ENCODE peak calls at places on chromosomes 5 and 9, in four cellular contexts. One of them, this sample, is unnamed.

GRCh38 chr9:134871941-134872340 is 8.7 kb upstream of the FCN2 start:
- DNase-seq in iris pigment epithelial cell: no peak
- DNase-seq in stimulated activated CD4-positive, alpha-beta T cell treated with anti-CD3 and anti-CD28 coated beads, TNF-alpha, amount 100 ng/mL, for 1 hour: no peak
- DNase-seq in Peyer's patch: no peak
- DNase-seq in this sample: no peak

GRCh38 chr5:154647760-154648143 is 107.4 kb upstream of the LARP1 start:
- DNase-seq in iris pigment epithelial cell: no peak
- DNase-seq in stimulated activated CD4-positive, alpha-beta T cell treated with anti-CD3 and anti-CD28 coated beads, TNF-alpha, amount 100 ng/mL, for 1 hour: no peak
- DNase-seq in Peyer's patch: no peak
- DNase-seq in this sample: no peak

GRCh38 chr5:131224387-131225191 is 39.3 kb upstream of the CDC42SE2 start:
- DNase-seq in iris pigment epithelial cell: peak; percentile 14
- DNase-seq in stimulated activated CD4-positive, alpha-beta T cell treated with anti-CD3 and anti-CD28 coated beads, TNF-alpha, amount 100 ng/mL, for 1 hour: no peak
- DNase-seq in Peyer's patch: peak; percentile 59
- DNase-seq in this sample: no peak

GRCh38 chr5:176818391-176819098 is 8.2 kb downstream of the UNC5A start:
- DNase-seq in iris pigment epithelial cell: no peak
- DNase-seq in stimulated activated CD4-positive, alpha-beta T cell treated with anti-CD3 and anti-CD28 coated beads, TNF-alpha, amount 100 ng/mL, for 1 hour: no peak
- DNase-seq in Peyer's patch: no peak
- DNase-seq in this sample: no peak

GRCh38 chr5:118506453-118506852 is 481.9 kb downstream of the DTWD2 start:
- DNase-seq in iris pigment epithelial cell: no peak
- DNase-seq in stimulated activated CD4-positive, alpha-beta T cell treated with anti-CD3 and anti-CD28 coated beads, TNF-alpha, amount 100 ng/mL, for 1 hour: no peak
- DNase-seq in Peyer's patch: no peak
- DNase-seq in this sample: no peak

GRCh38 chr5:151465476-151465875 is 18.1 kb downstream of the SLC36A1 start:
- DNase-seq in iris pigment epithelial cell: no peak
- DNase-seq in stimulated activated CD4-positive, alpha-beta T cell treated with anti-CD3 and anti-CD28 coated beads, TNF-alpha, amount 100 ng/mL, for 1 hour: no peak
- DNase-seq in Peyer's patch: no peak
- DNase-seq in this sample: no peak

GRCh38 chr5:172407861-172408260 is 46.5 kb downstream of the SH3PXD2B start:
- DNase-seq in iris pigment epithelial cell: peak; percentile 88
- DNase-seq in stimulated activated CD4-positive, alpha-beta T cell treated with anti-CD3 and anti-CD28 coated beads, TNF-alpha, amount 100 ng/mL, for 1 hour: no peak
- DNase-seq in Peyer's patch: no peak
- DNase-seq in this sample: no peak

GRCh38 chr5:112630246-112631009 is 107.3 kb upstream of the APC start:
- DNase-seq in iris pigment epithelial cell: no peak
- DNase-seq in stimulated activated CD4-positive, alpha-beta T cell treated with anti-CD3 and anti-CD28 coated beads, TNF-alpha, amount 100 ng/mL, for 1 hour: no peak
- DNase-seq in Peyer's patch: no peak
- DNase-seq in this sample: no peak

GRCh38 chr9:136409557-136410455 is 608 bp downstream of the ENTR1 start:
- DNase-seq in iris pigment epithelial cell: peak; percentile 58
- DNase-seq in stimulated activated CD4-positive, alpha-beta T cell treated with anti-CD3 and anti-CD28 coated beads, TNF-alpha, amount 100 ng/mL, for 1 hour: no peak
- DNase-seq in Peyer's patch: peak; percentile 47
- DNase-seq in this sample: no peak

GRCh38 chr9:114799441-114799840 is 6.4 kb downstream of the TNFSF15 start:
- DNase-seq in iris pigment epithelial cell: no peak
- DNase-seq in stimulated activated CD4-positive, alpha-beta T cell treated with anti-CD3 and anti-CD28 coated beads, TNF-alpha, amount 100 ng/mL, for 1 hour: no peak
- DNase-seq in Peyer's patch: no peak
- DNase-seq in this sample: no peak

GRCh38 chr5:17395106-17395505 is 102.9 kb upstream of the TAF11L2 start:
- DNase-seq in iris pigment epithelial cell: no peak
- DNase-seq in stimulated activated CD4-positive, alpha-beta T cell treated with anti-CD3 and anti-CD28 coated beads, TNF-alpha, amount 100 ng/mL, for 1 hour: no peak
- DNase-seq in Peyer's patch: no peak
- DNase-seq in this sample: no peak

GRCh38 chr9:21840647-21841046 is 38.2 kb downstream of the MTAP start:
- DNase-seq in iris pigment epithelial cell: no peak
- DNase-seq in stimulated activated CD4-positive, alpha-beta T cell treated with anti-CD3 and anti-CD28 coated beads, TNF-alpha, amount 100 ng/mL, for 1 hour: no peak
- DNase-seq in Peyer's patch: no peak
- DNase-seq in this sample: no peak

GRCh38 chr9:6781476-6781875 is 23.7 kb downstream of the KDM4C start:
- DNase-seq in iris pigment epithelial cell: no peak
- DNase-seq in stimulated activated CD4-positive, alpha-beta T cell treated with anti-CD3 and anti-CD28 coated beads, TNF-alpha, amount 100 ng/mL, for 1 hour: no peak
- DNase-seq in Peyer's patch: no peak
- DNase-seq in this sample: no peak

GRCh38 chr9:111621895-111622480 is 9.1 kb upstream of the DNAJC25 start:
- DNase-seq in iris pigment epithelial cell: peak; percentile 54
- DNase-seq in stimulated activated CD4-positive, alpha-beta T cell treated with anti-CD3 and anti-CD28 coated beads, TNF-alpha, amount 100 ng/mL, for 1 hour: no peak
- DNase-seq in Peyer's patch: no peak
- DNase-seq in this sample: no peak

GRCh38 chr9:133677126-133678010 is 41.2 kb downstream of the DBH start:
- DNase-seq in iris pigment epithelial cell: no peak
- DNase-seq in stimulated activated CD4-positive, alpha-beta T cell treated with anti-CD3 and anti-CD28 coated beads, TNF-alpha, amount 100 ng/mL, for 1 hour: peak; percentile 41
- DNase-seq in Peyer's patch: peak; percentile 49
- DNase-seq in this sample: peak; percentile 41

GRCh38 chr9:113577525-113578261 is 114.2 kb downstream of the RGS3 start:
- DNase-seq in iris pigment epithelial cell: peak; percentile 35
- DNase-seq in stimulated activated CD4-positive, alpha-beta T cell treated with anti-CD3 and anti-CD28 coated beads, TNF-alpha, amount 100 ng/mL, for 1 hour: no peak
- DNase-seq in Peyer's patch: no peak
- DNase-seq in this sample: no peak

GRCh38 chr5:10513501-10514442 is 50.1 kb upstream of the ANKRD33B start:
- DNase-seq in iris pigment epithelial cell: peak; percentile 89
- DNase-seq in stimulated activated CD4-positive, alpha-beta T cell treated with anti-CD3 and anti-CD28 coated beads, TNF-alpha, amount 100 ng/mL, for 1 hour: no peak
- DNase-seq in Peyer's patch: no peak
- DNase-seq in this sample: no peak

GRCh38 chr5:32720295-32720694 is 9.2 kb downstream of the NPR3 start:
- DNase-seq in iris pigment epithelial cell: no peak
- DNase-seq in stimulated activated CD4-positive, alpha-beta T cell treated with anti-CD3 and anti-CD28 coated beads, TNF-alpha, amount 100 ng/mL, for 1 hour: no peak
- DNase-seq in Peyer's patch: no peak
- DNase-seq in this sample: no peak

GRCh38 chr5:14038341-14038959 is 94.0 kb upstream of the DNAH5 start:
- DNase-seq in iris pigment epithelial cell: peak; percentile 91
- DNase-seq in stimulated activated CD4-positive, alpha-beta T cell treated with anti-CD3 and anti-CD28 coated beads, TNF-alpha, amount 100 ng/mL, for 1 hour: no peak
- DNase-seq in Peyer's patch: no peak
- DNase-seq in this sample: no peak

GRCh38 chr9:122031157-122031556 is 62.0 kb downstream of the TTLL11 start:
- DNase-seq in iris pigment epithelial cell: no peak
- DNase-seq in stimulated activated CD4-positive, alpha-beta T cell treated with anti-CD3 and anti-CD28 coated beads, TNF-alpha, amount 100 ng/mL, for 1 hour: no peak
- DNase-seq in Peyer's patch: no peak
- DNase-seq in this sample: no peak

GRCh38 chr9:115126406-115126805 is 8.4 kb upstream of the TNC start:
- DNase-seq in iris pigment epithelial cell: no peak
- DNase-seq in stimulated activated CD4-positive, alpha-beta T cell treated with anti-CD3 and anti-CD28 coated beads, TNF-alpha, amount 100 ng/mL, for 1 hour: no peak
- DNase-seq in Peyer's patch: no peak
- DNase-seq in this sample: no peak

GRCh38 chr9:116544896-116545295 is 142.2 kb upstream of the TRIM32 start:
- DNase-seq in iris pigment epithelial cell: no peak
- DNase-seq in stimulated activated CD4-positive, alpha-beta T cell treated with anti-CD3 and anti-CD28 coated beads, TNF-alpha, amount 100 ng/mL, for 1 hour: no peak
- DNase-seq in Peyer's patch: no peak
- DNase-seq in this sample: no peak

GRCh38 chr9:35756743-35757526 is 2.9 kb upstream of the MSMP start:
- DNase-seq in iris pigment epithelial cell: no peak
- DNase-seq in stimulated activated CD4-positive, alpha-beta T cell treated with anti-CD3 and anti-CD28 coated beads, TNF-alpha, amount 100 ng/mL, for 1 hour: no peak
- DNase-seq in Peyer's patch: peak; percentile 78
- DNase-seq in this sample: no peak

GRCh38 chr9:131013771-131014676 is 5.0 kb downstream of the LAMC3 start:
- DNase-seq in iris pigment epithelial cell: no peak
- DNase-seq in stimulated activated CD4-positive, alpha-beta T cell treated with anti-CD3 and anti-CD28 coated beads, TNF-alpha, amount 100 ng/mL, for 1 hour: no peak
- DNase-seq in Peyer's patch: no peak
- DNase-seq in this sample: no peak

GRCh38 chr9:100322954-100323536 is 29.7 kb downstream of the TEX10 start:
- DNase-seq in iris pigment epithelial cell: peak; percentile 49
- DNase-seq in stimulated activated CD4-positive, alpha-beta T cell treated with anti-CD3 and anti-CD28 coated beads, TNF-alpha, amount 100 ng/mL, for 1 hour: no peak
- DNase-seq in Peyer's patch: no peak
- DNase-seq in this sample: no peak

GRCh38 chr5:116881921-116882531 is 307.4 kb upstream of the SEMA6A start:
- DNase-seq in iris pigment epithelial cell: no peak
- DNase-seq in stimulated activated CD4-positive, alpha-beta T cell treated with anti-CD3 and anti-CD28 coated beads, TNF-alpha, amount 100 ng/mL, for 1 hour: no peak
- DNase-seq in Peyer's patch: no peak
- DNase-seq in this sample: no peak

GRCh38 chr9:76634356-76635054 is 129.7 kb upstream of the PCA3 start:
- DNase-seq in iris pigment epithelial cell: peak; percentile 91
- DNase-seq in stimulated activated CD4-positive, alpha-beta T cell treated with anti-CD3 and anti-CD28 coated beads, TNF-alpha, amount 100 ng/mL, for 1 hour: no peak
- DNase-seq in Peyer's patch: no peak
- DNase-seq in this sample: no peak

GRCh38 chr5:103216137-103216536 is 42.4 kb upstream of the MACIR start:
- DNase-seq in iris pigment epithelial cell: peak; percentile 41
- DNase-seq in stimulated activated CD4-positive, alpha-beta T cell treated with anti-CD3 and anti-CD28 coated beads, TNF-alpha, amount 100 ng/mL, for 1 hour: no peak
- DNase-seq in Peyer's patch: no peak
- DNase-seq in this sample: no peak

GRCh38 chr5:68368280-68368679 is 152.7 kb downstream of the PIK3R1 start:
- DNase-seq in iris pigment epithelial cell: peak; percentile 22
- DNase-seq in stimulated activated CD4-positive, alpha-beta T cell treated with anti-CD3 and anti-CD28 coated beads, TNF-alpha, amount 100 ng/mL, for 1 hour: no peak
- DNase-seq in Peyer's patch: no peak
- DNase-seq in this sample: no peak

GRCh38 chr5:81525690-81526089 is 131.8 kb upstream of the ACOT12 start:
- DNase-seq in iris pigment epithelial cell: peak; percentile 65
- DNase-seq in stimulated activated CD4-positive, alpha-beta T cell treated with anti-CD3 and anti-CD28 coated beads, TNF-alpha, amount 100 ng/mL, for 1 hour: no peak
- DNase-seq in Peyer's patch: no peak
- DNase-seq in this sample: no peak

This sample was measured in activated T-helper 1 cell treated with anti-CD3 and anti-CD28 coated beads, Interleukin-2, amount 50 U/mL, for 16 hours.